ENCODE peak calls at places on chromosomes 16 and 17, in nine cellular contexts. J is PC-9; N is pancreas; P is HCT116; T is astrocyte of the cerebellum; D is upper lobe of right lung; G is CD4-positive, alpha-beta T cell; K is AG04449; L is cardiac fibroblast. I is an unnamed sample.

GRCh38 chr16:8848939-8849391 is 19.8 kb downstream of the CARHSP1 start:
- DNase-seq in J (no peak), N (no peak), P (no peak), T (no peak), D (no peak), G (no peak), K (no peak), L (peak; percentile 82), I (no peak)

GRCh38 chr16:2835638-2836493 is 5.8 kb downstream of the ZG16B start:
- DNase-seq in J (peak; percentile 99), N (peak; percentile 56), P (peak; percentile 96), T (peak; percentile 100), D (peak; percentile 78), G (no peak), K (peak; percentile 93), L (peak; percentile 88), I (no peak)

GRCh38 chr16:79644977-79645667 is 44.6 kb upstream of the MAF start:
- DNase-seq in J (no peak), N (no peak), P (no peak), T (no peak), D (no peak), G (no peak), K (no peak), L (no peak), I (no peak)

GRCh38 chr16:71409038-71409775 is 32.6 kb downstream of the TLE7 start:
- DNase-seq in J (no peak), N (no peak), P (no peak), T (no peak), D (peak; percentile 2), G (no peak), K (no peak), L (no peak), I (no peak)

GRCh38 chr17:40068129-40068581 is 5.4 kb downstream of the THRA start:
- DNase-seq in J (no peak), N (no peak), P (no peak), T (no peak), D (no peak), G (no peak), K (no peak), L (no peak), I (no peak)

GRCh38 chr16:24291932-24292331 is 35.8 kb downstream of the CACNG3 start:
- DNase-seq in J (no peak), N (no peak), P (no peak), T (no peak), D (no peak), G (no peak), K (no peak), L (no peak), I (no peak)

GRCh38 chr16:1340730-1341494 is 7.5 kb downstream of the BAIAP3 start:
- DNase-seq in J (no peak), N (no peak), P (no peak), T (no peak), D (no peak), G (no peak), K (no peak), L (no peak), I (no peak)

GRCh38 chr16:47247691-47248090 is 103.9 kb upstream of the NETO2 start:
- DNase-seq in J (no peak), N (no peak), P (no peak), T (no peak), D (no peak), G (no peak), K (no peak), L (no peak), I (no peak)

GRCh38 chr16:31110106-31111034 is 2.2 kb downstream of the BCKDK start:
- DNase-seq in J (no peak), N (no peak), P (no peak), T (no peak), D (no peak), G (no peak), K (no peak), L (no peak), I (no peak)

GRCh38 chr17:82457071-82457789 is 1.3 kb upstream of the NARF start:
- DNase-seq in J (no peak), N (no peak), P (no peak), T (no peak), D (no peak), G (no peak), K (no peak), L (peak; percentile 5), I (peak; percentile 39)

GRCh38 chr17:31693433-31694210 is 165.4 kb downstream of the COPRS start:
- DNase-seq in J (no peak), N (no peak), P (no peak), T (no peak), D (no peak), G (no peak), K (no peak), L (no peak), I (no peak)

GRCh38 chr16:4517812-4518211 is 20.8 kb downstream of the CDIP1 start:
- DNase-seq in J (no peak), N (no peak), P (no peak), T (no peak), D (peak; percentile 57), G (no peak), K (no peak), L (peak; percentile 28), I (no peak)

DNA sequence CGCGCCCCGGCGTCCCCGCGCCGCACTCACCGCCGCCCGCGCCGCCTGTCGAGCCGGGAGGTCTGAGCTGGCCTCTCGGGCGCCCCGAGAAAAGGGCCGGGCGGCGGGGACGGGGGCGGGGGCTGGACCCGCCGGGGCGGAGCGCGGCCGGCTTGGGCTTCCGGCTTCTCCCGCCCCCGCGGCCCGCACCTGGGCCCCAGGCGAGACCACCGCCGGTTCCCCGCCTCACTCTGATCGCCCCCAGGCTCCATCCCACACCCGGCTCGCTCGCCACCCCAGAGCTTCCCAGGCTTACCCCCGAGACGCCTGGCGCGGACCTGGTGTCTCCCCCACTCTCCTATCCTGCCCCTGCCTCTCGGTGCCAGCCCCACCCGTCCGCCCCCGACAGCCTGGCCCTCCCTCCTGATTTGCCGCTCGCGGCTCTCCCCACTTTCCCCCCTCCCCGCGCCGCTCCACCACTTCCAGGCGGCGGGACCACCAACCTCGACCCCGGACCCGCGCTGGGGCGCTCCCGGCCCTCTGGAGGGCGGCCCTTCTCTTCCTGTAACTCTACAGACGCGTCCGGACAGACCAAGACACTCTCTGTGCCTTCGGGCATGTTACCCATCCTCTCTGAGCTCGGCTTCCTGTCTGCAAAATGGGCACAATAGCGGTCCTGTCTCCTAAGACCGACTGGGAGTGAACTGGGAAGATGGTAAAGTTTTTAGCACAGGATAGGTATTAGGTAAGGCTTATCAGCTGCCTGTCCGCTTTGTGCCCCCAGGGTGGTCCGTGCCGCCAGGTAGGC is at the start of gene LITAF:
- DNase-seq in J (no peak), N (peak; percentile 89), P (no peak), T (no peak), D (peak; percentile 90), G (peak; percentile 55), K (no peak), L (peak; percentile 36), I (peak; percentile 96)
- TF ChIP-seq CTCF in J (no peak), N (no peak), P (no peak), T (no peak), D (no peak), G (no peak), K (no peak), L (no peak), I (no peak)

DNA sequence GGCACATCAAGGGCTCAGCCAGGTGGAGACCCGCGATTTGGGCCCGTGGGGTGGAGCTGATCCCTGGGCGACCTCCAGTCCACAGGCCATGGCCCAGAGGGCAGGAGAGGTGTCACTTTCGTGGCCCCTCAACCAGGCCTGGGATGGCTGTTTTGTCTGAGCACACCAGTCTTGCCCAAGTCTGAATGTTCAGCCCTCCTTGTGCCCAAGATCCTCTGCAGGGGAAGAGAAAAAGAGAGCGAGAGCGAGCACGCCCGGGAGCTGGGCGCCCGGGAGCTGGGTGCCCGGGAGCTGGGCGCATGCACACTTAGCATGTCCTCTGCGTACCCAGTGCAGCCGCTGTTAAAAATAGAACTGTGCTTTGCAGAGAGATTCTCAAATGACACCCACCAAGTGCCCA is 403.4 kb upstream of the TNRC6C start:
- DNase-seq in J (no peak), N (no peak), P (no peak), T (no peak), D (no peak), G (no peak), K (no peak), L (no peak), I (no peak)
- TF ChIP-seq CTCF in J (no peak), N (no peak), P (no peak), T (no peak), D (no peak), G (no peak), K (no peak), L (no peak), I (no peak)

GRCh38 chr17:35555695-35556094 is 4.9 kb downstream of the SLFN14 start:
- DNase-seq in J (no peak), N (no peak), P (no peak), T (no peak), D (no peak), G (no peak), K (no peak), L (no peak), I (peak; percentile 15)
- TF ChIP-seq CTCF in J (peak; percentile 31), N (no peak), P (peak; percentile 31), T (peak; percentile 24), D (peak; percentile 14), G (no peak), K (no peak), L (peak; percentile 14), I (no peak)

DNA sequence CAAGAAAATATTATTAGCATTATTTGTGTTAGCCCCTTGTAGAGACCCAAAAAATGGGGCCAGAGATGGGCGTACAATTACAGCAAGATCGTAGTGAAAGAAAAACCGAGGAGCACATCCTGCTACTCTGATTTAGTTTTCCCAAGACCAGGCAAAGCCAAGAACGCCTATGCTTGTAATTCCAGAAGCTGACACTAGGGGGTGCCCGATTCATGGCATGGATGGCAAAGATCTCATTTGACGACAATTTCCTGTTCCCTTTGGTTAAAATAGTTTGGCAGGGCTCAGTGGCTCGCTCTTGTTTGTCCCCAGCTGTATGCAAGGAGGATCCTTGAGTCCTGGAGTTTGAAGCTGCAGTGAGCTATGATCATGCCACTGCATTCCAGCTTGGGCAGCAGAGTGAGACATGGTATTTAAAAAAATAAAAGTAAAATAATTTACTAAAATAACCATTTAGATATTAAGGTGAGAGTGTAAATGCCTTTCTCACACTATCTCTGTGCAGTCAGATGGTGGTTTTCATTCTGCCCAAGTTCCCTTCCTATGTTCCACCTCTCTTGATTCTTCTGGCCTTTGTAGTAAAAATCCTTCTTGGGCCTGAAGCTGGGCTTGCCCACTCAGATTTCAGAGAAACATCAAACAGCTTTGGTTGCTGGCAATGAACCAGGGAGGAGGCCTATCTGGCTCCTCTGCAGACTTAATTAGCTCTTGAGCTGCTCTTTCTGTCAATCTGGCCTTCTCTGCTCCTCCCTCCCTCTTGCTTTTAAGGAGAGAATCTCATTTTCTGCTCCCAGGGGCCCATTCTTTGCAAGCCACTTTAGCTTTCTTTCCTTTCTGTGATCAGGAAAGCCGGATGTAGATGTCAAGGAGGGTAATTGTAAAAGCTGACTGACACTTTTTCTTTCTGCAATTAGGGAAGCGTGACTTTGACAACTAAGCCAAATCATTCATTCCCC is 31.2 kb downstream of the TMEM238L start:
- DNase-seq in J (no peak), N (peak; percentile 66), P (peak; percentile 26), T (no peak), D (no peak), G (no peak), K (no peak), L (peak; percentile 28), I (no peak)
- TF ChIP-seq CTCF in J (peak; percentile 84), N (peak; percentile 56), P (peak; percentile 26), T (peak; percentile 50), D (peak; percentile 60), G (peak; percentile 51), K (peak; percentile 38), L (peak; percentile 69), I (peak; percentile 51)

GRCh38 chr17:59372138-59372751 is 40.8 kb downstream of the YPEL2 start:
- DNase-seq in J (peak; percentile 68), N (no peak), P (no peak), T (no peak), D (no peak), G (no peak), K (no peak), L (peak; percentile 77), I (no peak)
- TF ChIP-seq CTCF in J (no peak), N (no peak), P (no peak), T (no peak), D (no peak), G (no peak), K (no peak), L (no peak), I (no peak)